ENCODE peak calls at places on chromosomes 16 and 17, in eight cellular contexts. A is pancreas; X is gastrocnemius medialis; O is tibial artery; J is tibial nerve; P is lower lobe of right lung; T is heart right ventricle; G is naive thymus-derived CD4-positive, alpha-beta T cell. Q is an unnamed sample. For H3K36me3 and H3K27me3, the result is how much of the 10 kb centered on the place peaks cover.

GRCh38 chr16:51151951-51152663 is 1.0 kb upstream of the SALL1 start:
- DNase-seq in J (peak), P (no peak), A (no peak), X (no peak), G (no peak), O (peak), T (peak), Q (no peak)

GRCh38 chr17:27471321-27472269 is 15.3 kb downstream of the KSR1 start:
- DNase-seq in P (no peak), J (no peak), X (no peak), T (no peak), O (no peak), G (no peak), A (no peak), Q (no peak)

GRCh38 chr16:87829123-87829980 is 40.0 kb downstream of the SLC7A5 start:
- DNase-seq in P (no peak), O (no peak), G (no peak), X (no peak), J (no peak), A (no peak), T (no peak), Q (no peak)

GRCh38 chr16:81706327-81707295 is 72.5 kb upstream of the PLCG2 start:
- DNase-seq in X (no peak), T (no peak), J (no peak), O (no peak), G (no peak), P (peak), A (no peak), Q (no peak)

GRCh38 chr16:76277099-76278030 is at the start of gene CNTNAP4:
- DNase-seq in P (no peak), A (no peak), J (peak), T (no peak), O (no peak), X (no peak), G (no peak), Q (no peak)

GRCh38 chr16:67654069-67654911 is 5.8 kb downstream of the ACD start:
- DNase-seq in A (no peak), T (no peak), X (no peak), G (no peak), J (no peak), P (no peak), O (no peak), Q (no peak)

GRCh38 chr16:81918927-81919326 is 92.3 kb downstream of the SDR42E1 start:
- DNase-seq in A (no peak), P (no peak), G (no peak), O (no peak), X (no peak), J (no peak), T (no peak), Q (no peak)

GRCh38 chr17:68383120-68383442 is 74.2 kb downstream of the WIPI1 start:
- DNase-seq in X (no peak), A (no peak), G (no peak), J (no peak), O (no peak), P (no peak), T (no peak), Q (no peak)

GRCh38 chr16:8108991-8109509 is 481.3 kb downstream of the TMEM114 start:
- DNase-seq in P (no peak), G (no peak), J (no peak), O (no peak), X (no peak), T (no peak), A (no peak), Q (no peak)

GRCh38 chr16:3175157-3176153 is 12.5 kb upstream of the OR1F1 start:
- DNase-seq in P (peak), J (no peak), O (no peak), G (no peak), X (no peak), T (no peak), A (no peak), Q (no peak)

GRCh38 chr17:49603238-49603637 is 27.6 kb downstream of the NXPH3 start:
- DNase-seq in J (no peak), G (no peak), X (no peak), P (no peak), A (no peak), O (no peak), T (no peak), Q (no peak)

GRCh38 chr17:77136420-77136767 is 4.4 kb upstream of the SEC14L1 start:
- DNase-seq in P (no peak), O (no peak), X (no peak), A (no peak), J (no peak), T (no peak), G (no peak), Q (no peak)

GRCh38 chr17:21146362-21147021 is 19.7 kb downstream of the DHRS7B start:
- DNase-seq in T (no peak), G (no peak), O (no peak), X (no peak), A (no peak), P (no peak), J (no peak), Q (no peak)

GRCh38 chr17:15444805-15445204 is 22.6 kb downstream of the CDRT4 start:
- DNase-seq in A (no peak), P (no peak), X (no peak), G (no peak), O (no peak), T (no peak), J (no peak), Q (no peak)

GRCh38 chr16:65572156-65572555 is 450.3 kb upstream of the CDH11 start:
- DNase-seq in P (no peak), X (no peak), A (no peak), G (no peak), T (no peak), O (no peak), J (no peak), Q (no peak)

GRCh38 chr16:56841659-56842058 is 23.3 kb upstream of the SLC12A3 start:
- DNase-seq in X (no peak), T (no peak), G (no peak), O (peak), A (no peak), P (no peak), J (no peak), Q (no peak)

GRCh38 chr17:80268427-80268826 is 7.8 kb downstream of the RNF213 start:
- DNase-seq in A (no peak), P (no peak), X (no peak), J (no peak), O (no peak), T (no peak), G (no peak), Q (no peak)
- H3K36me3 ChIP-seq in A (under half), P (half or more), X (under half), J (half or more), O (under half), T (under half), G (under half), Q (under half)

GRCh38 chr17:47729486-47729885 is 3.5 kb upstream of the TBX21 start:
- DNase-seq in A (no peak), T (no peak), O (no peak), J (no peak), P (peak), X (no peak), G (no peak), Q (no peak)

GRCh38 chr17:47728214-47728877 is 4.7 kb upstream of the TBX21 start:
- DNase-seq in P (peak), O (no peak), J (no peak), A (no peak), X (no peak), G (no peak), T (no peak), Q (no peak)

GRCh38 chr17:47731396-47731795 is 1.6 kb upstream of the TBX21 start:
- DNase-seq in P (no peak), G (no peak), J (no peak), T (no peak), O (peak), X (no peak), A (no peak), Q (no peak)

GRCh38 chr17:47732399-47733046 is 513 bp upstream of the TBX21 start:
- DNase-seq in X (no peak), T (no peak), O (peak), J (no peak), A (no peak), P (no peak), G (no peak), Q (no peak)

GRCh38 chr17:47730681-47731080 is 2.4 kb upstream of the TBX21 start:
- DNase-seq in T (no peak), J (no peak), G (no peak), A (no peak), O (no peak), X (no peak), P (no peak), Q (no peak)
- H3K27me3 ChIP-seq in T (half or more), J (under half), G (under half), A (under half), O (under half), X (under half), P (half or more), Q (under half)

GRCh38 chr16:24085665-24086064 is 170.5 kb upstream of the CACNG3 start:
- DNase-seq in P (no peak), O (no peak), G (no peak), T (no peak), J (no peak), A (no peak), X (no peak), Q (no peak)
- H3K4me3 ChIP-seq in P (no peak), O (no peak), G (no peak), T (no peak), J (no peak), A (no peak), X (no peak), Q (no peak)

DNA sequence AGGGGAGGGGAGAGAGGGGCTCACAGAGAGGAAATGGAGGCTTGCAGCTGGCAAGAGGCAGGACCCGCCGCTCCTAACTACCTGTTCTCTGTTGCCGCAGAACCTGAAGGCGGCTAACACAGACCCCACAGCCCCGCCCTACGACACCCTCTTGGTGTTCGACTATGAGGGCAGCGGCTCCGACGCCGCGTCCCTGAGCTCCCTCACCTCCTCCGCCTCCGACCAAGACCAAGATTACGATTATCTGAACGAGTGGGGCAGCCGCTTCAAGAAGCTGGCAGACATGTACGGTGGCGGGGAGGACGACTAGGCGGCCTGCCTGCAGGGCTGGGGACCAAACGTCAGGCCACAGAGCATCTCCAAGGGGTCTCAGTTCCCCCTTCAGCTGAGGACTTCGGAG is 39.0 kb upstream of the CDH1 start:
- DNase-seq in O (no peak), J (no peak), X (no peak), P (no peak), T (no peak), G (no peak), A (no peak), Q (no peak)
- H3K36me3 ChIP-seq in O (under half), J (under half), X (under half), P (under half), T (under half), G (under half), A (under half), Q (under half)

DNA sequence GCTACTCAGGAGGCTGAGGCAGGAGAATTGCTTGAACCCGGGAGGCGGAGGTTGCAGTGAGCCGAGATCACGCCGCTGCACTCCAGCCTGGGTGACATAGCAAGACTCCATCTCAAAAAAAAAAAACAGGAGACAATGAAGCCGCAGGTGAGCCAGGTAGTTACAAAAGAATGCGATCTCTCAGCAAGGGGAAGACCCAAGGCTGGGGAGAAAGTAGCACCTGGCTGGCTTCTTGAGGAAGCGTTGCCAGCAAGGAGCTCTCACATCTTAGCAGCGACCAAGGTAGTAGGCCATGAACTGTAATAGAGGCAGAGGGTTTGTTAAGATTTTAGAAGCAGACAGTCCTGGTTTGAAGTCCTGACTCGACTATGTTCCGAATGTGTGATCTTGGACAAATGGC is 175.0 kb downstream of the AIPL1 start:
- DNase-seq in T (no peak), O (no peak), G (no peak), J (no peak), A (no peak), P (no peak), X (no peak), Q (no peak)
- H3K27me3 ChIP-seq in T (under half), O (under half), G (under half), J (under half), A (under half), P (under half), X (under half), Q (under half)

GRCh38 chr17:59423137-59423703 is 91.8 kb downstream of the YPEL2 start:
- DNase-seq in A (peak), O (peak), G (no peak), X (peak), T (peak), P (no peak), J (peak), Q (peak)
- H3K4me3 ChIP-seq in A (no peak), O (no peak), G (no peak), X (peak), T (no peak), P (no peak), J (no peak), Q (no peak)

DNA sequence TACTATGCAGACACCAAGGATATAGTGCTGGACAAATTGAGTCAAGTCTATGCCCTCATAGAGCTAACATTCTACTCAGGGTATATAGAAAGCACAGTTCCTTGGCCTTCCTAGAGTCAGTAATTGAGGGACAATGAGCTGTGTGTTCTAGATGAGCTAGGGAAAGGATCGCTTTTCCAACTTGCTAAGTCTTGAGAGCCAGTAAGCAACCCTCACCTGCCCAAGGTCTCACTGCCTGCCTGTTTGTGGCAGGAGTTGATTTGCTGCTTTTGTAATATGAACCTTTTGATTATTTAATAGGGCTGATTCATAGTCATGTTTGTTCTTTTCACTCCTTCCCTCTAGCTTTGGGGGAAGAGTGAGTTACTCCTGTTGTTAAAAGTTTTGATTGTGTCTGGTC is 6.5 kb downstream of the DDX42 start:
- DNase-seq in J (no peak), X (peak), G (no peak), O (no peak), P (no peak), T (no peak), A (peak), Q (no peak)
- H3K36me3 ChIP-seq in J (under half), X (under half), G (under half), O (under half), P (under half), T (under half), A (under half), Q (under half)

GRCh38 chr17:79252886-79253285 is 178.3 kb downstream of the ENGASE start:
- DNase-seq in T (no peak), X (no peak), A (no peak), J (no peak), O (no peak), P (no peak), G (no peak), Q (no peak)

GRCh38 chr17:79255471-79255870 is 180.8 kb downstream of the ENGASE start:
- DNase-seq in G (no peak), J (no peak), A (peak), P (no peak), X (no peak), O (no peak), T (no peak), Q (no peak)

GRCh38 chr17:79255926-79256325 is 181.3 kb downstream of the ENGASE start:
- DNase-seq in A (no peak), O (no peak), P (no peak), J (no peak), G (no peak), T (no peak), X (no peak), Q (no peak)

GRCh38 chr17:79258042-79258441 is 183.4 kb downstream of the ENGASE start:
- DNase-seq in J (no peak), A (no peak), O (no peak), X (no peak), T (no peak), P (no peak), G (no peak), Q (no peak)

GRCh38 chr17:79255046-79255445 is 180.4 kb downstream of the ENGASE start:
- DNase-seq in J (no peak), A (no peak), G (no peak), T (no peak), O (no peak), X (no peak), P (no peak), Q (no peak)
- H3K27me3 ChIP-seq in J (under half), A (under half), G (under half), T (half or more), O (under half), X (under half), P (half or more), Q (under half)

Q was measured in right atrium auricular region.